ENCODE peak calls at places on chromosomes 6 and 20, in eight cellular contexts. P, F, Q, Y, D, L, H and G are unnamed samples.

GRCh38 chr6:167663784-167664432 is 162.8 kb upstream of the AFDN start:
- DNase-seq in F (no peak), L (no peak), D (no peak), H (no peak), Y (no peak), Q (no peak), P (no peak), G (no peak)

GRCh38 chr6:101666256-101666655 is 272.7 kb downstream of the GRIK2 start:
- DNase-seq in P (no peak), H (peak; percentile 94), Y (no peak), F (no peak), L (no peak), D (no peak), Q (no peak), G (peak; percentile 45)

GRCh38 chr20:49792006-49792405 is 20.6 kb upstream of the SLC9A8 start:
- DNase-seq in H (no peak), F (no peak), L (no peak), D (no peak), P (no peak), Q (no peak), Y (no peak), G (no peak)

GRCh38 chr6:110329729-110330436 is 28.3 kb downstream of the METTL24 start:
- DNase-seq in Q (no peak), H (peak; percentile 54), F (no peak), P (peak; percentile 48), D (no peak), Y (no peak), L (no peak), G (peak; percentile 29)

GRCh38 chr20:41138527-41139226 is 1.3 kb downstream of the PLCG1 start:
- DNase-seq in F (no peak), Q (peak; percentile 37), P (peak; percentile 47), Y (peak; percentile 72), H (no peak), D (no peak), L (peak; percentile 31), G (peak; percentile 26)

GRCh38 chr6:167574431-167575097 is 249.7 kb downstream of the TTLL2 start:
- DNase-seq in L (no peak), H (no peak), Q (no peak), P (no peak), F (no peak), D (no peak), Y (no peak), G (peak; percentile 30)

GRCh38 chr6:71396410-71396801 is 107.8 kb downstream of the OGFRL1 start:
- DNase-seq in H (no peak), Q (no peak), L (no peak), Y (no peak), P (no peak), F (no peak), D (no peak), G (no peak)

GRCh38 chr20:37490670-37491350 is 30.2 kb upstream of the NNAT start:
- DNase-seq in L (no peak), P (no peak), F (no peak), Q (no peak), H (no peak), Y (no peak), D (no peak), G (no peak)

GRCh38 chr6:50720623-50721022 is 7.3 kb downstream of the TFAP2D start:
- DNase-seq in L (peak; percentile 77), H (no peak), Q (peak; percentile 86), F (no peak), P (peak; percentile 40), Y (no peak), D (no peak), G (peak; percentile 14)

DNA sequence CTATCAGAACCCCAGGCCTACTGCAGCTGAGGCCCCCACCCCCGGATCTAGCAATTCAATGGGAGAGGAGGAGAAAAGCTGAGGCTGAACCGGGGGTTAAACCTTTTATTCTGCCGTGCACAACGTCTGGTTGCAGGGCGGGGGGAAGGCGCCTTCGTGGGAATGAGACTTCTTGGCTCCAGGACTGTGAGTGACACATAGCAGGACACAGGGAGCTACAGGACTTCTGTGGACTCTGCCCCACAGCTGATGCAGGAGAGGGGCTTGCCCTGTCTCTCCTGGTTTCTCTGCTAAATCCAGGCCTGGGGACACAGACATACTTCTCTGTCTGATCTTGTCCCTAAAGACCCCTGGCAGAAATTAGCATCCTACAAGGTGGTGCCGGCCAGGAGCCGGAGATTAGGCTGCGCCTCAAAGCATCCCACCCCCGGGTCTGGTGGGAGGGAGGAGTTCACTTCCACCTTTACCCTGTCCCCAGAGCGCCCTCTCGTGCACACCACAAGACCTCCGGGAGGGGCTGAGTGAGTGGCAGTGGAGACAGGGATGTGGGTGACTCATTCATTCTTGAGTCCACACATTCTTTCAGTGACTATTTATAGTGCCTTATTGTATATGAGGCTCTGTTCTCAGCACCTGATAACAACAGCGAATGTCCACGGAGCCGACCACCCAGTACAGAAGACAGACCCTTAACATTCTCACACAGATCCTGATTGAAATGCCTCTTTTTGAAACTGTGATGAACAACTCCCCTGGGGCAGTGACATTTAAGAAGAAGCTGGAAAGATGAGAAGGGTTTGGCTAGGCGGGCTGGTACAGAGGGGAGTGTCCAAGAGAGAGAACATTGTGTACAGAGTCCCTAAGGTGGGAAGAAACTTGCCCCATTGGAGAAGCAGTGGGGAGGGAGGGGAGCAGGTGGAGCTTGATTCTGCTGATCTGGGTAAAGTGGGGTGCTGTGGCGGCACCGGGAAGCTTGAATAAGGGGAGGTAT is 38.9 kb downstream of the GMPR start:
- DNase-seq in D (peak; percentile 58), L (peak; percentile 92), Q (peak; percentile 87), F (peak; percentile 80), Y (peak; percentile 64), P (peak; percentile 94), H (peak; percentile 94), G (peak; percentile 89)
- TF ChIP-seq CTCF in D (peak; percentile 27), L (peak; percentile 69), Q (peak; percentile 88), F (no peak), Y (no peak), P (peak; percentile 63), H (peak; percentile 34), G (peak; percentile 68)

DNA sequence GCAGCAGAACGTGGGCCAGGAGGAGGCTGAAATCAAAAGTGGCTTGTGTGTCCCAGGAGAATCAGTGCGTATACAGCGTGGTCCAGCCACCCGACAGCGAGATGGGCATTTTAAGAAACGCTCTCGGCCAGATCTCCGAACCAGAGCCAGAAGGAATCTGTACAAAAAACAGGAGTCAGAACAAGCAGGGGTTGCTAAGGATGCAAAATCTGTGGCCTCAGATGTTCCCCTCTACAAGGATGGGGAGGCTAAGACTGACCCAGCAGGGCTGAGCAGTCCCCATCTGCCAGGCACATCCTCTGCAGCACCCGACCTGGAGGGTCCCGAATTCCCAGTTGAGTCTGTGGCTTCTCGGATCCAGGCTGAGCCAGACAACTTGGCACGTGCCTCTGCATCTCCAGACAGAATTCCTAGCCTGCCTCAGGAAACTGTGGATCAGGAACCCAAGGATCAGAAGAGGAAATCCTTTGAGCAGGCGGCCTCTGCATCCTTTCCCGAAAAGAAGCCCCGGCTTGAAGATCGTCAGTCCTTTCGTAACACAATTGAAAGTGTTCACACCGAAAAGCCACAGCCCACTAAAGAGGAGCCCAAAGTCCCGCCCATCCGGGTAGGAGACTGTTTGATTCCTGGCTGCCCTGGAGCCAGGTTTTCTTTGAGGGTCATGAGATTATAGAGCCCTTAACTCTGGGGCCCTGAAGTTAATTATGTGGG is 75.3 kb downstream of the ASXL1 start:
- DNase-seq in P (peak; percentile 6), F (no peak), Q (no peak), L (no peak), D (no peak), H (no peak), Y (no peak), G (no peak)
- TF ChIP-seq CTCF in P (no peak), F (no peak), Q (no peak), L (no peak), D (no peak), H (no peak), Y (no peak), G (no peak)

GRCh38 chr6:139134817-139135577 is at the start of gene HECA:
- DNase-seq in L (peak; percentile 95), F (peak; percentile 98), Y (peak; percentile 99), P (peak; percentile 98), D (peak; percentile 99), Q (peak; percentile 94), H (peak; percentile 93), G (peak; percentile 96)
- TF ChIP-seq CTCF in L (no peak), F (no peak), Y (no peak), P (no peak), D (no peak), Q (no peak), H (no peak), G (no peak)

GRCh38 chr6:122969999-122970398 is 26.0 kb upstream of the CLVS2 start:
- DNase-seq in D (no peak), Y (no peak), P (no peak), L (no peak), Q (peak; percentile 25), H (no peak), F (no peak), G (no peak)
- TF ChIP-seq CTCF in D (no peak), Y (no peak), P (no peak), L (no peak), Q (peak; percentile 34), H (no peak), F (no peak), G (no peak)

GRCh38 chr6:27414300-27414699 is 25.7 kb downstream of the ZNF391 start:
- DNase-seq in H (no peak), D (no peak), Q (no peak), F (no peak), P (no peak), Y (no peak), L (no peak), G (no peak)
- TF ChIP-seq CTCF in H (no peak), D (no peak), Q (no peak), F (no peak), P (no peak), Y (no peak), L (no peak), G (no peak)

GRCh38 chr6:132598473-132598872 is 8.9 kb upstream of the TAAR5 start:
- DNase-seq in Y (peak; percentile 3), P (peak; percentile 55), F (no peak), Q (peak; percentile 69), L (peak; percentile 34), H (no peak), D (no peak), G (no peak)
- TF ChIP-seq CTCF in Y (no peak), P (peak; percentile 35), F (no peak), Q (peak; percentile 63), L (peak; percentile 30), H (no peak), D (peak; percentile 22), G (peak; percentile 20)

GRCh38 chr20:59742351-59743095 is 138.2 kb downstream of the PHACTR3 start:
- DNase-seq in D (no peak), P (no peak), Q (no peak), H (no peak), F (no peak), L (no peak), Y (no peak), G (no peak)
- TF ChIP-seq CTCF in D (no peak), P (no peak), Q (no peak), H (no peak), F (no peak), L (no peak), Y (no peak), G (no peak)